ENCODE peak calls at places on chromosomes 4 and X, in six cellular contexts. R, A, W, F, Y and T are unnamed samples.

GRCh38 chrX:129496625-129497024 is 26.7 kb downstream of the SMARCA1 start:
- DNase-seq in R (peak; percentile 48), A (no peak), W (no peak), F (peak; percentile 15), Y (no peak), T (no peak)

GRCh38 chr4:95693594-95693993 is 144.8 kb upstream of the UNC5C start:
- DNase-seq in R (peak; percentile 13), A (no peak), W (no peak), F (peak; percentile 50), Y (no peak), T (no peak)

GRCh38 chrX:96703816-96704215 is 19.2 kb downstream of the DIAPH2 start:
- DNase-seq in R (peak; percentile 9), A (no peak), W (no peak), F (no peak), Y (no peak), T (no peak)

GRCh38 chr4:137274404-137274803 is 257.9 kb downstream of the PCDH18 start:
- DNase-seq in R (peak; percentile 52), A (no peak), W (no peak), F (no peak), Y (no peak), T (no peak)

GRCh38 chr4:8741513-8742226 is 130.0 kb downstream of the HMX1 start:
- DNase-seq in R (no peak), A (no peak), W (no peak), F (no peak), Y (no peak), T (no peak)

GRCh38 chr4:123361195-123361861 is 35.3 kb upstream of the SPRY1 start:
- DNase-seq in R (peak; percentile 86), A (peak; percentile 17), W (no peak), F (peak; percentile 63), Y (no peak), T (no peak)

GRCh38 chrX:48975541-48975940 is 3.9 kb upstream of the KCND1 start:
- DNase-seq in R (no peak), A (no peak), W (no peak), F (no peak), Y (no peak), T (no peak)

GRCh38 chr4:39442910-39443480 is 15.7 kb downstream of the RPL9 start:
- DNase-seq in R (no peak), A (no peak), W (no peak), F (no peak), Y (no peak), T (no peak)

GRCh38 chrX:1487401-1487800 is 34.7 kb upstream of the ASMTL start:
- DNase-seq in R (no peak), A (no peak), W (no peak), F (no peak), Y (no peak), T (no peak)

GRCh38 chr4:84938316-84938715 is 28.2 kb downstream of the WDFY3 start:
- DNase-seq in R (peak; percentile 86), A (peak; percentile 17), W (no peak), F (peak; percentile 40), Y (no peak), T (no peak)

GRCh38 chrX:153773218-153773611 is 7.6 kb upstream of the SRPK3 start:
- DNase-seq in R (no peak), A (no peak), W (peak; percentile 7), F (no peak), Y (no peak), T (peak; percentile 5)

GRCh38 chr4:13700196-13701140 is 72.9 kb upstream of the BOD1L1 start:
- DNase-seq in R (peak; percentile 90), A (no peak), W (no peak), F (peak; percentile 85), Y (no peak), T (no peak)

GRCh38 chr4:174058846-174059245 is 224.6 kb downstream of the FBXO8 start:
- DNase-seq in R (no peak), A (no peak), W (no peak), F (no peak), Y (no peak), T (no peak)

GRCh38 chr4:152785639-152786517 is 6.1 kb downstream of the ARFIP1 start:
- DNase-seq in R (no peak), A (no peak), W (no peak), F (no peak), Y (no peak), T (no peak)

GRCh38 chr4:152779513-152780266 is at the start of the genes ARFIP1 and TIGD4:
- DNase-seq in R (peak; percentile 96), A (peak; percentile 90), W (peak; percentile 99), F (peak; percentile 97), Y (peak; percentile 91), T (peak; percentile 99)

GRCh38 chr4:152778656-152779512 is 646 bp downstream of the TIGD4 start:
- DNase-seq in R (no peak), A (no peak), W (peak; percentile 44), F (peak; percentile 12), Y (peak; percentile 34), T (peak; percentile 36)

GRCh38 chr4:152780267-152780811 is 585 bp downstream of the ARFIP1 start:
- DNase-seq in R (peak; percentile 25), A (no peak), W (no peak), F (peak; percentile 37), Y (no peak), T (peak; percentile 22)

DNA sequence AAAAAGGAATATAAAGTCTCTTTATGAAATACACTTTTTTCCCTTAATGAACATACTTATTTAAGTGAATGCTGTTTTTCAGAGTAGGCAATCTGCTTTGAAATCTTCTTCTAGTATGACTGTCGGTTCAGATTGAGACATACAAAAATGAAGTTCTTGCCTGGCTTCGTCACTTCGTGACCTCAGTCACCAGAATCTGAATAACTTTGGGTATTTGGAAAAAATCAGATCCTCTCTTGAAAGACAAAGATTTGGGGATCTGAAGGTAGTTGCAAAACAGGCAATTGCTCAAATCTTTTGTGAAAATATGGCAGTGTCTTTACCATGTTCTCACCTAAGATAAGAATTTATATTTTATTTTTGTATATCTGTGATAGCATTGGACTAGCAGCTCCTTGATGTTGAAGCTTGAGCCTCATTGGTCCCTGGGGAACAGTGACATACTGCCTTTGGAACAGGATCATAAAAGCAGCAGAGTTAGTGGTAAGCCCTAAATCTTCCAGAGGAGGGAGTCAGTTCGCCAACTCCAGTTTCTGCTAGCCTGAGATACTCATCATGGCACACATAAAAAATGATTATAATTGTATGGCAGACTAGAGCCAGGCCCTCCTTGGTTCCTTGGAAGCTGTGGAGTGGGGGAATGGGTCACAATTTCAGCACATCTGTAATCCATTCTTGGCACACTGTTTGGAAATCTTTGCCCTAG is 4.9 kb downstream of the ARFIP1 start:
- DNase-seq in R (peak; percentile 13), A (no peak), W (no peak), F (peak; percentile 32), Y (no peak), T (no peak)
- TF ChIP-seq CTCF in R (peak; percentile 35), A (no peak), W (no peak), F (no peak), Y (peak; percentile 16), T (no peak)

GRCh38 chrX:16603822-16604221 is 46.1 kb upstream of the S100G start:
- DNase-seq in R (peak; percentile 19), A (no peak), W (no peak), F (peak; percentile 7), Y (no peak), T (no peak)
- TF ChIP-seq CTCF in R (no peak), A (no peak), W (no peak), F (no peak), Y (no peak), T (no peak)

GRCh38 chrX:33336783-33337182 is 125.4 kb upstream of the DMD start:
- DNase-seq in R (no peak), A (no peak), W (no peak), F (peak; percentile 45), Y (no peak), T (no peak)
- TF ChIP-seq CTCF in R (peak; percentile 34), A (peak; percentile 29), W (no peak), F (peak; percentile 50), Y (no peak), T (no peak)

GRCh38 chr4:99038213-99038612 is 42.7 kb downstream of the METAP1 start:
- DNase-seq in R (no peak), A (no peak), W (no peak), F (no peak), Y (no peak), T (no peak)
- TF ChIP-seq CTCF in R (no peak), A (no peak), W (no peak), F (no peak), Y (no peak), T (no peak)

GRCh38 chr4:128379860-128380259 is 92.2 kb upstream of the PGRMC2 start:
- DNase-seq in R (no peak), A (no peak), W (peak; percentile 47), F (peak; percentile 59), Y (peak; percentile 29), T (peak; percentile 20)
- TF ChIP-seq CTCF in R (peak; percentile 34), A (peak; percentile 49), W (peak; percentile 21), F (peak; percentile 30), Y (peak; percentile 25), T (no peak)

GRCh38 chr4:177547985-177548384 is 105.7 kb upstream of the AGA start:
- DNase-seq in R (peak; percentile 8), A (no peak), W (no peak), F (no peak), Y (no peak), T (no peak)
- TF ChIP-seq CTCF in R (no peak), A (no peak), W (no peak), F (no peak), Y (no peak), T (no peak)